ENCODE peak calls at places on chromosomes 12 and 14, in seven cellular contexts. One of them, this sample, is unnamed.

GRCh38 chr12:7645395-7646177 is 20.1 kb downstream of the APOBEC1 start:
- DNase-seq in GM12892: no peak
- DNase-seq in transverse colon: no peak
- DNase-seq in breast epithelium: no peak
- DNase-seq in adrenal gland: peak; percentile 47
- DNase-seq in lower leg skin: no peak
- DNase-seq in sigmoid colon: no peak
- DNase-seq in this sample: peak; percentile 33

GRCh38 chr12:108119126-108119973 is 9.7 kb upstream of the WSCD2 start:
- DNase-seq in sigmoid colon: no peak
- DNase-seq in GM12892: peak; percentile 20
- DNase-seq in breast epithelium: no peak
- DNase-seq in transverse colon: no peak
- DNase-seq in adrenal gland: no peak
- DNase-seq in lower leg skin: no peak
- DNase-seq in this sample: no peak

GRCh38 chr12:93059288-93059687 is 130.2 kb upstream of the EEA1 start:
- DNase-seq in GM12892: no peak
- DNase-seq in transverse colon: no peak
- DNase-seq in breast epithelium: no peak
- DNase-seq in adrenal gland: no peak
- DNase-seq in lower leg skin: no peak
- DNase-seq in sigmoid colon: no peak
- DNase-seq in this sample: no peak

GRCh38 chr12:43347026-43347425 is 205.0 kb downstream of the ADAMTS20 start:
- DNase-seq in transverse colon: no peak
- DNase-seq in GM12892: no peak
- DNase-seq in sigmoid colon: no peak
- DNase-seq in adrenal gland: no peak
- DNase-seq in breast epithelium: no peak
- DNase-seq in lower leg skin: no peak
- DNase-seq in this sample: no peak

GRCh38 chr12:121227294-121227693 is 17.4 kb downstream of the P2RX4 start:
- DNase-seq in transverse colon: peak; percentile 84
- DNase-seq in adrenal gland: no peak
- DNase-seq in lower leg skin: no peak
- DNase-seq in breast epithelium: peak; percentile 71
- DNase-seq in GM12892: no peak
- DNase-seq in sigmoid colon: no peak
- DNase-seq in this sample: no peak

GRCh38 chr14:72094844-72095582 is 162.8 kb downstream of the RGS6 start:
- DNase-seq in lower leg skin: no peak
- DNase-seq in GM12892: no peak
- DNase-seq in sigmoid colon: no peak
- DNase-seq in transverse colon: no peak
- DNase-seq in adrenal gland: no peak
- DNase-seq in breast epithelium: no peak
- DNase-seq in this sample: no peak

GRCh38 chr14:61528591-61529021 is 166.7 kb upstream of the HIF1A start:
- DNase-seq in sigmoid colon: no peak
- DNase-seq in adrenal gland: no peak
- DNase-seq in GM12892: no peak
- DNase-seq in transverse colon: no peak
- DNase-seq in breast epithelium: no peak
- DNase-seq in lower leg skin: no peak
- DNase-seq in this sample: peak; percentile 45

GRCh38 chr14:63468273-63468672 is 74.9 kb downstream of the PPP2R5E start:
- DNase-seq in GM12892: no peak
- DNase-seq in lower leg skin: no peak
- DNase-seq in breast epithelium: no peak
- DNase-seq in transverse colon: no peak
- DNase-seq in sigmoid colon: no peak
- DNase-seq in adrenal gland: no peak
- DNase-seq in this sample: no peak

GRCh38 chr14:92946847-92947545 is 24.0 kb downstream of the CHGA start:
- DNase-seq in transverse colon: no peak
- DNase-seq in lower leg skin: no peak
- DNase-seq in adrenal gland: no peak
- DNase-seq in GM12892: no peak
- DNase-seq in breast epithelium: no peak
- DNase-seq in sigmoid colon: no peak
- DNase-seq in this sample: no peak

GRCh38 chr12:110004598-110004997 is 5.4 kb downstream of the ANKRD13A start:
- DNase-seq in lower leg skin: no peak
- DNase-seq in breast epithelium: no peak
- DNase-seq in GM12892: no peak
- DNase-seq in sigmoid colon: no peak
- DNase-seq in transverse colon: no peak
- DNase-seq in adrenal gland: no peak
- DNase-seq in this sample: no peak

GRCh38 chr14:52015411-52016030 is 26.2 kb downstream of the RTRAF start:
- DNase-seq in GM12892: no peak
- DNase-seq in adrenal gland: peak; percentile 44
- DNase-seq in breast epithelium: no peak
- DNase-seq in sigmoid colon: no peak
- DNase-seq in transverse colon: no peak
- DNase-seq in lower leg skin: no peak
- DNase-seq in this sample: no peak

GRCh38 chr12:120508537-120508936 is 12.6 kb downstream of the DYNLL1 start:
- DNase-seq in sigmoid colon: no peak
- DNase-seq in transverse colon: no peak
- DNase-seq in GM12892: no peak
- DNase-seq in adrenal gland: no peak
- DNase-seq in lower leg skin: no peak
- DNase-seq in breast epithelium: no peak
- DNase-seq in this sample: no peak

GRCh38 chr12:123363743-123364531 is 710 bp downstream of the SBNO1 start:
- DNase-seq in GM12892: peak; percentile 27
- DNase-seq in adrenal gland: peak; percentile 43
- DNase-seq in sigmoid colon: peak; percentile 69
- DNase-seq in transverse colon: peak; percentile 21
- DNase-seq in breast epithelium: no peak
- DNase-seq in lower leg skin: no peak
- DNase-seq in this sample: peak; percentile 26

GRCh38 chr12:68319988-68320623 is 12.1 kb downstream of the MDM1 start:
- DNase-seq in adrenal gland: no peak
- DNase-seq in transverse colon: peak; percentile 13
- DNase-seq in GM12892: no peak
- DNase-seq in sigmoid colon: peak; percentile 86
- DNase-seq in breast epithelium: no peak
- DNase-seq in lower leg skin: no peak
- DNase-seq in this sample: no peak

GRCh38 chr12:106178582-106178981 is 39.8 kb upstream of the NUAK1 start:
- DNase-seq in transverse colon: no peak
- DNase-seq in adrenal gland: no peak
- DNase-seq in GM12892: no peak
- DNase-seq in sigmoid colon: no peak
- DNase-seq in breast epithelium: no peak
- DNase-seq in lower leg skin: no peak
- DNase-seq in this sample: no peak

GRCh38 chr12:80745851-80746250 is 29.1 kb downstream of the MYF5 start:
- DNase-seq in breast epithelium: no peak
- DNase-seq in transverse colon: no peak
- DNase-seq in sigmoid colon: no peak
- DNase-seq in adrenal gland: no peak
- DNase-seq in lower leg skin: no peak
- DNase-seq in GM12892: no peak
- DNase-seq in this sample: no peak

GRCh38 chr14:85764809-85765208 is 234.9 kb downstream of the FLRT2 start:
- DNase-seq in lower leg skin: no peak
- DNase-seq in breast epithelium: no peak
- DNase-seq in adrenal gland: no peak
- DNase-seq in transverse colon: no peak
- DNase-seq in GM12892: no peak
- DNase-seq in sigmoid colon: no peak
- DNase-seq in this sample: no peak

GRCh38 chr14:106691601-106692291 is 1165.4 kb downstream of the TMEM121 start:
- DNase-seq in lower leg skin: no peak
- DNase-seq in sigmoid colon: no peak
- DNase-seq in breast epithelium: no peak
- DNase-seq in transverse colon: peak; percentile 47
- DNase-seq in adrenal gland: peak; percentile 29
- DNase-seq in GM12892: peak; percentile 39
- DNase-seq in this sample: no peak

GRCh38 chr12:123076604-123077297 is 74.1 kb downstream of the PITPNM2 start:
- DNase-seq in GM12892: no peak
- DNase-seq in sigmoid colon: no peak
- DNase-seq in transverse colon: no peak
- DNase-seq in breast epithelium: no peak
- DNase-seq in lower leg skin: no peak
- DNase-seq in adrenal gland: no peak
- DNase-seq in this sample: peak; percentile 30

GRCh38 chr14:104072586-104072985 is 12.9 kb upstream of the ASPG start:
- DNase-seq in GM12892: no peak
- DNase-seq in lower leg skin: no peak
- DNase-seq in breast epithelium: no peak
- DNase-seq in transverse colon: no peak
- DNase-seq in adrenal gland: no peak
- DNase-seq in sigmoid colon: no peak
- DNase-seq in this sample: no peak

GRCh38 chr12:51227962-51228361 is 10.1 kb upstream of the POU6F1 start:
- DNase-seq in transverse colon: no peak
- DNase-seq in GM12892: no peak
- DNase-seq in sigmoid colon: no peak
- DNase-seq in adrenal gland: no peak
- DNase-seq in breast epithelium: no peak
- DNase-seq in lower leg skin: no peak
- DNase-seq in this sample: no peak
- TF ChIP-seq POLR2A in transverse colon: no peak
- TF ChIP-seq POLR2A in GM12892: no peak
- TF ChIP-seq POLR2A in sigmoid colon: no peak
- TF ChIP-seq POLR2A in adrenal gland: no peak
- TF ChIP-seq POLR2A in breast epithelium: no peak
- TF ChIP-seq POLR2A in lower leg skin: no peak
- TF ChIP-seq POLR2A in this sample: no peak

DNA sequence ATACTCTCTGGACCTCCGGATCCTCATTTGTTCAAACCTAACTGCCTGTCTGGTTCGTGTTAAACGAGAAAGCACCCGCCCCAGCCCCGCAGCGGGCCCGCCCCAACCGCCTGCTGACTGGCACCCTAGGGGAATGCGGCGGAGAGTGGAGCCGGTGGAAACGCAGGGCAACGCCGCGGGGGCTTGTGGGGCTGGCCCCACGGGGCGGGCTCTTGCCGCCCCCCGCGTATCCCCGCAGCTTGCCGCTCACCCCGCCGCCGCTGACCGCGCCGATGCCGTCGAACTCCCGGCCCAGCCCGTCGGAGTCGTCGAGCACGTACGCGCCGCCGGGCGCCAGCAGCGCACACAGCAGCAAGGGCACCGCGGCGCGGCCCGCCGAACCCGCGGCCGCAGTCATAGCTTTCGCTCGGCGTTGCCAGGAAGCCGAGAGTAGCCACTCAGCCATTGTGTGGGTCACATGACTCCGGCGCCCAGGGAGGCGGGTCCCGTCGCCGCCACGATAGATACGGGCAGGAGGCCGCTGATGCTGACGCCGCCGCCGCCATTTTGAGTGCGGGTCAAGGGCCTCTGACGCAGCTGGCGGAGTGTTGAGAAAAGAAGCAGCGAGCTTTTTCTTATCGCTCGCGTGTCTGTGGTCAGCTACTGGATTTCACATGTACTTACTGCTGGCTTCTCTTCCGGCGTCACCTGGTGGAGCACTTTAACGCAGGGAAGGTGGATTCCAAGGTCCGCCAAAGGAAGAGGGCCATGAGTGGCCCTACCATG is at the start of gene GALC:
- DNase-seq in sigmoid colon: peak; percentile 97
- DNase-seq in breast epithelium: peak; percentile 92
- DNase-seq in lower leg skin: peak; percentile 92
- DNase-seq in adrenal gland: peak; percentile 98
- DNase-seq in GM12892: peak; percentile 66
- DNase-seq in transverse colon: peak; percentile 96
- DNase-seq in this sample: no peak
- TF ChIP-seq POLR2A in sigmoid colon: no peak
- TF ChIP-seq POLR2A in breast epithelium: no peak
- TF ChIP-seq POLR2A in lower leg skin: no peak
- TF ChIP-seq POLR2A in adrenal gland: peak; percentile 72
- TF ChIP-seq POLR2A in GM12892: peak; percentile 66
- TF ChIP-seq POLR2A in transverse colon: peak; percentile 45
- TF ChIP-seq POLR2A in this sample: no peak

DNA sequence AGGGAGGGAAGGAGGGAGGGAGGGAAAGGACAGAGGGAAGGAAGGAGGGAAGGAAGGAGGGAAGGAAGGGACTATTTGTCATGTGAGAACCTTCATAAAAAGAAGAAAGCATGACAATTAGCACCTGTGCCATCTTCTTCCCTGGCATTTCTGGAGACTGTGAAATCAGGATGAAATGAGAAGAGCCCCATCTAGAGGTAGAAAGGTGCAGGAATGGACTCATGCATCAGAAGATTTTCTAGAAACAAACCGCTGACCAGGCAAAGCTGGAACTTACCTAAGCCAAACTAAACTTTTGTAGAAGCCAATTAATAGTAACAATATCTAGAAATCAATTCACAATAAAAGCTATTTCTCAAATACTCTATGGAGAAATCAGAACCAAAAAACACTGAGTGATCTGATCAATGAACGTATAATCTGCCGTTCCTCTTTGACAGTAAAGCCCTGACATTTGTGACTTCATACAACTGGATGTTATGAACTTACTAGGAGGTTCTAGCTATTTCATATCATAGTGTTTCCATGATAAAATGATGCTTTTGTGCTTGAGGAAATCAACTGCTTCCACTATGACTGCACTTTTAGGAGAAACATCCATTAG is 24.4 kb upstream of the CRACR2A start:
- DNase-seq in lower leg skin: no peak
- DNase-seq in transverse colon: no peak
- DNase-seq in GM12892: no peak
- DNase-seq in adrenal gland: no peak
- DNase-seq in breast epithelium: no peak
- DNase-seq in sigmoid colon: no peak
- DNase-seq in this sample: no peak
- TF ChIP-seq POLR2A in lower leg skin: no peak
- TF ChIP-seq POLR2A in transverse colon: no peak
- TF ChIP-seq POLR2A in GM12892: no peak
- TF ChIP-seq POLR2A in adrenal gland: no peak
- TF ChIP-seq POLR2A in breast epithelium: no peak
- TF ChIP-seq POLR2A in sigmoid colon: no peak
- TF ChIP-seq POLR2A in this sample: no peak

GRCh38 chr14:23297096-23297495 is 5.6 kb downstream of the PPP1R3E start:
- DNase-seq in lower leg skin: no peak
- DNase-seq in sigmoid colon: no peak
- DNase-seq in adrenal gland: no peak
- DNase-seq in GM12892: no peak
- DNase-seq in transverse colon: no peak
- DNase-seq in breast epithelium: no peak
- DNase-seq in this sample: no peak

GRCh38 chr14:23296012-23296777 is 6.5 kb downstream of the PPP1R3E start:
- DNase-seq in transverse colon: no peak
- DNase-seq in breast epithelium: peak; percentile 18
- DNase-seq in adrenal gland: no peak
- DNase-seq in GM12892: no peak
- DNase-seq in sigmoid colon: no peak
- DNase-seq in lower leg skin: no peak
- DNase-seq in this sample: no peak

GRCh38 chr14:23297878-23298277 is 4.8 kb downstream of the PPP1R3E start:
- DNase-seq in sigmoid colon: no peak
- DNase-seq in lower leg skin: no peak
- DNase-seq in GM12892: no peak
- DNase-seq in transverse colon: no peak
- DNase-seq in adrenal gland: no peak
- DNase-seq in breast epithelium: no peak
- DNase-seq in this sample: no peak

GRCh38 chr14:23294346-23294733 is 8.3 kb downstream of the PPP1R3E start:
- DNase-seq in adrenal gland: no peak
- DNase-seq in sigmoid colon: no peak
- DNase-seq in lower leg skin: no peak
- DNase-seq in transverse colon: no peak
- DNase-seq in breast epithelium: no peak
- DNase-seq in GM12892: no peak
- DNase-seq in this sample: no peak

GRCh38 chr14:23294734-23295561 is 7.7 kb downstream of the PPP1R3E start:
- DNase-seq in lower leg skin: no peak
- DNase-seq in sigmoid colon: no peak
- DNase-seq in breast epithelium: peak; percentile 23
- DNase-seq in GM12892: no peak
- DNase-seq in transverse colon: peak; percentile 33
- DNase-seq in adrenal gland: peak; percentile 64
- DNase-seq in this sample: no peak
- TF ChIP-seq POLR2A in lower leg skin: no peak
- TF ChIP-seq POLR2A in sigmoid colon: no peak
- TF ChIP-seq POLR2A in breast epithelium: no peak
- TF ChIP-seq POLR2A in GM12892: no peak
- TF ChIP-seq POLR2A in transverse colon: no peak
- TF ChIP-seq POLR2A in adrenal gland: peak; percentile 8
- TF ChIP-seq POLR2A in this sample: no peak

This sample was measured in H54.